ENCODE peak calls at places on chromosomes 1 and 21, in four cellular contexts. M is AML-193, O is pons, R is NCI-H774. Z is an unnamed sample.

GRCh38 chr1:113871597-113872113 is at the start of gene PTPN22:
- DNase-seq in R (no peak), O (peak; percentile 67), M (peak; percentile 92), Z (peak; percentile 68)

GRCh38 chr1:75136158-75136815 is 2.1 kb downstream of the LHX8 start:
- DNase-seq in M (no peak), O (no peak), R (no peak), Z (no peak)

GRCh38 chr1:52423771-52424170 is 19.4 kb downstream of the PRPF38A start:
- DNase-seq in M (no peak), R (no peak), O (no peak), Z (peak; percentile 62)

GRCh38 chr1:37561794-37562132 is 5.0 kb downstream of the DNALI1 start:
- DNase-seq in R (no peak), M (no peak), O (no peak), Z (peak; percentile 13)

GRCh38 chr1:150477733-150478132 is 9.5 kb upstream of the TARS2 start:
- DNase-seq in M (no peak), R (no peak), O (no peak), Z (no peak)

GRCh38 chr1:20362856-20363255 is 72.2 kb downstream of the VWA5B1 start:
- DNase-seq in M (no peak), R (no peak), O (no peak), Z (no peak)

GRCh38 chr1:11929849-11930248 is 3.6 kb upstream of the KIAA2013 start:
- DNase-seq in R (no peak), M (peak; percentile 53), O (peak; percentile 48), Z (no peak)

GRCh38 chr1:7019510-7019909 is 234.3 kb downstream of the CAMTA1 start:
- DNase-seq in O (no peak), M (no peak), R (no peak), Z (no peak)

GRCh38 chr1:232613752-232614381 is 16.1 kb downstream of the SIPA1L2 start:
- DNase-seq in O (no peak), R (peak; percentile 63), M (no peak), Z (no peak)

GRCh38 chr1:243718893-243719292 is 131.2 kb downstream of the AKT3 start:
- DNase-seq in O (no peak), R (no peak), M (no peak), Z (no peak)

GRCh38 chr21:45887121-45887611 is 94.4 kb upstream of the COL6A1 start:
- DNase-seq in M (no peak), R (peak; percentile 5), O (peak; percentile 56), Z (no peak)

GRCh38 chr1:228751360-228752098 is 16.2 kb downstream of the RHOU start:
- DNase-seq in O (no peak), M (no peak), R (no peak), Z (no peak)

GRCh38 chr1:9294440-9294773 is 1.7 kb downstream of the SPSB1 start:
- DNase-seq in R (no peak), M (no peak), O (no peak), Z (no peak)

GRCh38 chr1:161737625-161738024 is 12.0 kb upstream of the DUSP12 start:
- DNase-seq in M (no peak), R (no peak), O (no peak), Z (no peak)

GRCh38 chr1:235902638-235903542 is 36.2 kb upstream of the LYST start:
- DNase-seq in O (no peak), M (no peak), R (no peak), Z (no peak)

GRCh38 chr21:46040707-46041106 is 57.2 kb upstream of the COL6A2 start:
- DNase-seq in M (no peak), O (no peak), R (no peak), Z (no peak)

GRCh38 chr1:109373051-109373593 is 24.6 kb downstream of the SORT1 start:
- DNase-seq in R (no peak), M (no peak), O (no peak), Z (no peak)

GRCh38 chr1:217614319-217614718 is 16.6 kb downstream of the GPATCH2 start:
- DNase-seq in O (no peak), R (no peak), M (no peak), Z (no peak)

Z was measured in T-helper 1 cell.